ENCODE peak calls at places on chromosomes 12 and 14, in five cellular contexts. One of them, this sample, is unnamed.

GRCh38 chr12:96371138-96371786 is 29.0 kb downstream of the CDK17 start:
- DNase-seq in psoas muscle: no peak
- DNase-seq in GM20000: no peak
- DNase-seq in Calu3: no peak
- DNase-seq in BE2C: no peak
- DNase-seq in this sample: no peak

GRCh38 chr12:121958521-121959240 is 40.3 kb downstream of the CFAP251 start:
- DNase-seq in psoas muscle: no peak
- DNase-seq in GM20000: no peak
- DNase-seq in Calu3: no peak
- DNase-seq in BE2C: no peak
- DNase-seq in this sample: no peak

GRCh38 chr12:122079532-122080081 is 1.1 kb downstream of the MLXIP start:
- DNase-seq in psoas muscle: peak; percentile 73
- DNase-seq in GM20000: no peak
- DNase-seq in Calu3: no peak
- DNase-seq in BE2C: no peak
- DNase-seq in this sample: no peak

GRCh38 chr12:121956041-121956341 is 37.6 kb downstream of the CFAP251 start:
- DNase-seq in psoas muscle: no peak
- DNase-seq in GM20000: no peak
- DNase-seq in Calu3: no peak
- DNase-seq in BE2C: no peak
- DNase-seq in this sample: no peak

GRCh38 chr12:88235183-88235833 is 93.2 kb downstream of the TMTC3 start:
- DNase-seq in psoas muscle: no peak
- DNase-seq in GM20000: no peak
- DNase-seq in Calu3: no peak
- DNase-seq in BE2C: no peak
- DNase-seq in this sample: no peak

GRCh38 chr12:102023343-102023930 is 38.4 kb downstream of the WASHC3 start:
- DNase-seq in psoas muscle: no peak
- DNase-seq in GM20000: no peak
- DNase-seq in Calu3: no peak
- DNase-seq in BE2C: no peak
- DNase-seq in this sample: peak; percentile 5

GRCh38 chr14:99445916-99446315 is 34.7 kb downstream of the SETD3 start:
- DNase-seq in psoas muscle: no peak
- DNase-seq in GM20000: no peak
- DNase-seq in Calu3: no peak
- DNase-seq in BE2C: no peak
- DNase-seq in this sample: no peak

GRCh38 chr12:1851126-1851791 is 30.9 kb downstream of the LRTM2 start:
- DNase-seq in psoas muscle: no peak
- DNase-seq in GM20000: no peak
- DNase-seq in Calu3: no peak
- DNase-seq in BE2C: no peak
- DNase-seq in this sample: no peak

GRCh38 chr12:112005419-112006395 is 7.3 kb downstream of the TMEM116 start:
- DNase-seq in psoas muscle: no peak
- DNase-seq in GM20000: no peak
- DNase-seq in Calu3: peak; percentile 39
- DNase-seq in BE2C: no peak
- DNase-seq in this sample: no peak

GRCh38 chr12:80766897-80767296 is 50.2 kb downstream of the MYF5 start:
- DNase-seq in psoas muscle: no peak
- DNase-seq in GM20000: peak; percentile 6
- DNase-seq in Calu3: no peak
- DNase-seq in BE2C: no peak
- DNase-seq in this sample: no peak

GRCh38 chr12:124688356-124688992 is 121.1 kb upstream of the NCOR2 start:
- DNase-seq in psoas muscle: no peak
- DNase-seq in GM20000: no peak
- DNase-seq in Calu3: no peak
- DNase-seq in BE2C: no peak
- DNase-seq in this sample: no peak

GRCh38 chr14:99512571-99513182 is 31.5 kb downstream of the CCNK start:
- DNase-seq in psoas muscle: peak; percentile 15
- DNase-seq in GM20000: no peak
- DNase-seq in Calu3: no peak
- DNase-seq in BE2C: peak; percentile 7
- DNase-seq in this sample: no peak

GRCh38 chr14:64761441-64762043 is 57.3 kb downstream of the PLEKHG3 start:
- DNase-seq in psoas muscle: peak; percentile 44
- DNase-seq in GM20000: no peak
- DNase-seq in Calu3: peak; percentile 33
- DNase-seq in BE2C: no peak
- DNase-seq in this sample: no peak

GRCh38 chr12:131381716-131382430 is 329.0 kb upstream of the SFSWAP start:
- DNase-seq in psoas muscle: no peak
- DNase-seq in GM20000: no peak
- DNase-seq in Calu3: no peak
- DNase-seq in BE2C: no peak
- DNase-seq in this sample: no peak

GRCh38 chr14:31934767-31935266 is 142.3 kb upstream of the ARHGAP5 start:
- DNase-seq in psoas muscle: no peak
- DNase-seq in GM20000: no peak
- DNase-seq in Calu3: peak; percentile 68
- DNase-seq in BE2C: peak; percentile 63
- DNase-seq in this sample: no peak

GRCh38 chr12:76964784-76965571 is 86.2 kb upstream of the CSRP2 start:
- DNase-seq in psoas muscle: no peak
- DNase-seq in GM20000: no peak
- DNase-seq in Calu3: no peak
- DNase-seq in BE2C: no peak
- DNase-seq in this sample: no peak

GRCh38 chr12:120678572-120678971 is 8.4 kb upstream of the MLEC start:
- DNase-seq in psoas muscle: no peak
- DNase-seq in GM20000: no peak
- DNase-seq in Calu3: no peak
- DNase-seq in BE2C: no peak
- DNase-seq in this sample: no peak

GRCh38 chr12:75603475-75603874 is 92.1 kb upstream of the KRR1 start:
- DNase-seq in psoas muscle: no peak
- DNase-seq in GM20000: no peak
- DNase-seq in Calu3: no peak
- DNase-seq in BE2C: no peak
- DNase-seq in this sample: no peak

GRCh38 chr14:74464785-74465184 is 28.3 kb downstream of the NPC2 start:
- DNase-seq in psoas muscle: no peak
- DNase-seq in GM20000: no peak
- DNase-seq in Calu3: no peak
- DNase-seq in BE2C: no peak
- DNase-seq in this sample: no peak

GRCh38 chr12:5507536-5507935 is 75.6 kb downstream of the NTF3 start:
- DNase-seq in psoas muscle: no peak
- DNase-seq in GM20000: no peak
- DNase-seq in Calu3: no peak
- DNase-seq in BE2C: no peak
- DNase-seq in this sample: no peak

GRCh38 chr12:27965966-27966365 is 6.6 kb downstream of the PTHLH start:
- DNase-seq in psoas muscle: no peak
- DNase-seq in GM20000: no peak
- DNase-seq in Calu3: no peak
- DNase-seq in BE2C: no peak
- DNase-seq in this sample: no peak

GRCh38 chr12:99985129-99985570 is 414 bp upstream of the ANKS1B start:
- DNase-seq in psoas muscle: no peak
- DNase-seq in GM20000: no peak
- DNase-seq in Calu3: no peak
- DNase-seq in BE2C: no peak
- DNase-seq in this sample: no peak

GRCh38 chr12:58067610-58068387 is 126.4 kb downstream of the ATP23 start:
- DNase-seq in psoas muscle: no peak
- DNase-seq in GM20000: no peak
- DNase-seq in Calu3: peak; percentile 57
- DNase-seq in BE2C: no peak
- DNase-seq in this sample: peak; percentile 45

GRCh38 chr14:77025744-77026165 is 2.8 kb downstream of the IRF2BPL start:
- DNase-seq in psoas muscle: no peak
- DNase-seq in GM20000: no peak
- DNase-seq in Calu3: no peak
- DNase-seq in BE2C: peak; percentile 45
- DNase-seq in this sample: no peak

GRCh38 chr14:21101802-21102413 is 1.0 kb downstream of the TMEM253 start:
- DNase-seq in psoas muscle: no peak
- DNase-seq in GM20000: no peak
- DNase-seq in Calu3: no peak
- DNase-seq in BE2C: no peak
- DNase-seq in this sample: no peak

GRCh38 chr12:65666876-65667275 is 157.4 kb upstream of the HMGA2 start:
- DNase-seq in psoas muscle: no peak
- DNase-seq in GM20000: peak; percentile 12
- DNase-seq in Calu3: no peak
- DNase-seq in BE2C: no peak
- DNase-seq in this sample: no peak

GRCh38 chr12:105933671-105934665 is 204.8 kb downstream of the NUAK1 start:
- DNase-seq in psoas muscle: peak; percentile 73
- DNase-seq in GM20000: no peak
- DNase-seq in Calu3: no peak
- DNase-seq in BE2C: no peak
- DNase-seq in this sample: peak; percentile 90

GRCh38 chr14:89516173-89516572 is 99.1 kb upstream of the FOXN3 start:
- DNase-seq in psoas muscle: no peak
- DNase-seq in GM20000: no peak
- DNase-seq in Calu3: no peak
- DNase-seq in BE2C: no peak
- DNase-seq in this sample: no peak

GRCh38 chr12:105464426-105464825 is 133.9 kb downstream of the C12orf75 start:
- DNase-seq in psoas muscle: no peak
- DNase-seq in GM20000: no peak
- DNase-seq in Calu3: no peak
- DNase-seq in BE2C: no peak
- DNase-seq in this sample: no peak

GRCh38 chr12:49949124-49949845 is 1.3 kb upstream of the AQP2 start:
- DNase-seq in psoas muscle: no peak
- DNase-seq in GM20000: no peak
- DNase-seq in Calu3: no peak
- DNase-seq in BE2C: no peak
- DNase-seq in this sample: no peak

GRCh38 chr14:35878272-35879140 is 52.4 kb downstream of the BRMS1L start:
- DNase-seq in psoas muscle: no peak
- DNase-seq in GM20000: no peak
- DNase-seq in Calu3: peak; percentile 27
- DNase-seq in BE2C: peak; percentile 15
- DNase-seq in this sample: peak; percentile 71

GRCh38 chr12:5155866-5156265 is 112.2 kb downstream of the KCNA5 start:
- DNase-seq in psoas muscle: no peak
- DNase-seq in GM20000: no peak
- DNase-seq in Calu3: no peak
- DNase-seq in BE2C: no peak
- DNase-seq in this sample: no peak

GRCh38 chr12:113005759-113006158 is 27.4 kb downstream of the OAS2 start:
- DNase-seq in psoas muscle: no peak
- DNase-seq in GM20000: no peak
- DNase-seq in Calu3: peak; percentile 20
- DNase-seq in BE2C: no peak
- DNase-seq in this sample: no peak
- TF ChIP-seq CTCF in psoas muscle: no peak
- TF ChIP-seq CTCF in GM20000: no peak
- TF ChIP-seq CTCF in Calu3: peak; percentile 36
- TF ChIP-seq CTCF in BE2C: peak; percentile 55
- TF ChIP-seq CTCF in this sample: peak; percentile 8

GRCh38 chr14:59570122-59570521 is 6.5 kb downstream of the CCDC175 start:
- DNase-seq in psoas muscle: no peak
- DNase-seq in GM20000: no peak
- DNase-seq in Calu3: peak; percentile 12
- DNase-seq in BE2C: no peak
- DNase-seq in this sample: no peak
- TF ChIP-seq CTCF in psoas muscle: no peak
- TF ChIP-seq CTCF in GM20000: no peak
- TF ChIP-seq CTCF in Calu3: no peak
- TF ChIP-seq CTCF in BE2C: peak; percentile 21
- TF ChIP-seq CTCF in this sample: no peak

GRCh38 chr12:32536000-32536345 is 136.6 kb downstream of the FGD4 start:
- DNase-seq in psoas muscle: no peak
- DNase-seq in GM20000: no peak
- DNase-seq in Calu3: no peak
- DNase-seq in BE2C: no peak
- DNase-seq in this sample: no peak
- TF ChIP-seq CTCF in psoas muscle: no peak
- TF ChIP-seq CTCF in GM20000: no peak
- TF ChIP-seq CTCF in Calu3: no peak
- TF ChIP-seq CTCF in BE2C: no peak
- TF ChIP-seq CTCF in this sample: no peak

DNA sequence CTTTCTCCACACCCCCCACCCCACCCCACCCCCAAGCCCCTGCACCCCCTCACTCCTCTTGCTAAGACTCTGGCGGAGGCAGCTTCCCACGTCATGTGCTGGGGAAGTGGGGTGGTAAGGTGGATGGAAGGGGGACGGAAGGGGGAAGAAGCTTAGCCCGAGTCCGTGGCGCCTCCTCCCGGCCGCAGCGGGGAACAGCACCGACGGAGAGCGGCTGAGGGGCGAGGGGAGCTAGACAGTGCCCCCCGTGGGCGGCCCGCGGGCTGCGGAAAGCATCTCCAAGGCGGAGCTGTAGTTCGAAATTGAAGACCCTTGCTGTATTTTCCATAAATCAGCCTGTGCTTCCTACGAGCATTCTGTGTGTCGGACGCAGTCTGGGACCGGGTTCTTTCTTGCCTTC is 608 bp upstream of the GRIN2B start:
- DNase-seq in psoas muscle: no peak
- DNase-seq in GM20000: no peak
- DNase-seq in Calu3: no peak
- DNase-seq in BE2C: peak; percentile 15
- DNase-seq in this sample: no peak
- TF ChIP-seq CTCF in psoas muscle: no peak
- TF ChIP-seq CTCF in GM20000: no peak
- TF ChIP-seq CTCF in Calu3: no peak
- TF ChIP-seq CTCF in BE2C: peak; percentile 27
- TF ChIP-seq CTCF in this sample: no peak

DNA sequence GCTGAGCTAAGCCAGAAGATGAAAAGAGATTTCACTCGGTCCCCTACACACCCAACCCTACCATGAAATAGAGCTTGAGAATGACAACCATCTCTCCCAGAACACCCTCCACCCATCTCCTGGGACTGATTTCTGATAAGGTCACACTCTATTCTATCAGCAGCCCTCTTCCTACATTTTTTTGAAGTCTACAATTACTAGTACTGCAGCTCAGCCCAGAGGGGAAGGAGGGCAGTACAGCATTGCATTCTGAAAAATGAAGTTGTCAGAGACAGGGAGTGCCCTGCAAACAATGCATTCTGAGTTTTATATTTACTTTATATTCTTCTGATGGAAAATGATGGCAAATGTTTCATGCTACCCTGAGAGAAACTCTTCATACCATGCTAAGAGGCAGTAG is 318.5 kb downstream of the BCAT1 start:
- DNase-seq in psoas muscle: no peak
- DNase-seq in GM20000: no peak
- DNase-seq in Calu3: no peak
- DNase-seq in BE2C: no peak
- DNase-seq in this sample: no peak
- TF ChIP-seq CTCF in psoas muscle: no peak
- TF ChIP-seq CTCF in GM20000: no peak
- TF ChIP-seq CTCF in Calu3: no peak
- TF ChIP-seq CTCF in BE2C: no peak
- TF ChIP-seq CTCF in this sample: no peak

GRCh38 chr12:123483602-123484273 is 25.8 kb downstream of the SNRNP35 start:
- DNase-seq in psoas muscle: peak; percentile 45
- DNase-seq in GM20000: peak; percentile 27
- DNase-seq in Calu3: no peak
- DNase-seq in BE2C: no peak
- DNase-seq in this sample: no peak
- TF ChIP-seq CTCF in psoas muscle: no peak
- TF ChIP-seq CTCF in GM20000: no peak
- TF ChIP-seq CTCF in Calu3: no peak
- TF ChIP-seq CTCF in BE2C: no peak
- TF ChIP-seq CTCF in this sample: no peak

GRCh38 chr12:78878866-78879265 is 14.3 kb downstream of the SYT1 start:
- DNase-seq in psoas muscle: no peak
- DNase-seq in GM20000: no peak
- DNase-seq in Calu3: no peak
- DNase-seq in BE2C: no peak
- DNase-seq in this sample: no peak
- TF ChIP-seq CTCF in psoas muscle: no peak
- TF ChIP-seq CTCF in GM20000: no peak
- TF ChIP-seq CTCF in Calu3: no peak
- TF ChIP-seq CTCF in BE2C: no peak
- TF ChIP-seq CTCF in this sample: no peak

This sample was measured in AG09319.